ENCODE peak calls at places on chromosomes 1 and 21, in four cellular contexts. P is lower lobe of right lung, D is fibroblast of lung, Y is fibroblast of mammary gland. B is an unnamed sample.

GRCh38 chr1:150995896-150996295 is 10.8 kb downstream of the MINDY1 start:
- DNase-seq in D (peak), Y (peak), P (no peak), B (no peak)

GRCh38 chr21:45048968-45049367 is 25.4 kb upstream of the ADARB1 start:
- DNase-seq in D (peak), Y (no peak), P (no peak), B (no peak)

GRCh38 chr1:15089244-15089992 is 64.1 kb upstream of the TMEM51 start:
- DNase-seq in P (peak), D (no peak), Y (no peak), B (no peak)

GRCh38 chr1:230174765-230175747 is 108.0 kb downstream of the GALNT2 start:
- DNase-seq in D (no peak), Y (no peak), P (no peak), B (no peak)

GRCh38 chr1:31811605-31812004 is 4.2 kb downstream of the SPOCD1 start:
- DNase-seq in P (no peak), D (peak), Y (peak), B (no peak)

GRCh38 chr1:154962238-154962678 is 676 bp upstream of the PYGO2 start:
- DNase-seq in Y (no peak), D (peak), P (peak), B (no peak)

GRCh38 chr1:229981736-229982135 is 85.3 kb upstream of the GALNT2 start:
- DNase-seq in P (no peak), D (no peak), Y (no peak), B (no peak)

GRCh38 chr21:45172408-45172807 is 98.0 kb downstream of the ADARB1 start:
- DNase-seq in Y (no peak), P (no peak), D (no peak), B (no peak)

GRCh38 chr1:24724345-24725208 is 20.7 kb upstream of the CLIC4 start:
- DNase-seq in D (peak), P (no peak), Y (peak), B (no peak)

GRCh38 chr1:18913065-18913502 is 10.7 kb upstream of the ALDH4A1 start:
- DNase-seq in Y (peak), D (peak), P (peak), B (peak)

GRCh38 chr1:201702936-201703335 is 126.0 kb upstream of the IPO9 start:
- DNase-seq in Y (peak), P (no peak), D (peak), B (no peak)

GRCh38 chr1:208036918-208037567 is 126.1 kb upstream of the CD34 start:
- DNase-seq in Y (no peak), P (no peak), D (no peak), B (no peak)

GRCh38 chr1:117368116-117369108 is 1.2 kb downstream of the MAN1A2 start:
- DNase-seq in Y (peak), D (peak), P (no peak), B (no peak)

GRCh38 chr1:66386712-66387111 is 147.2 kb upstream of the SGIP1 start:
- DNase-seq in P (no peak), Y (no peak), D (no peak), B (no peak)

GRCh38 chr1:117077267-117077666 is 17.1 kb downstream of the TTF2 start:
- DNase-seq in P (no peak), Y (peak), D (peak), B (no peak)

GRCh38 chr1:15501208-15502032 is 22.6 kb downstream of the CASP9 start:
- DNase-seq in P (peak), D (peak), Y (peak), B (peak)

GRCh38 chr1:99218572-99218971 is 45.7 kb upstream of the PLPPR4 start:
- DNase-seq in P (no peak), Y (no peak), D (no peak), B (no peak)

GRCh38 chr1:166113031-166113430 is 53.8 kb downstream of the FAM78B start:
- DNase-seq in Y (no peak), P (no peak), D (no peak), B (no peak)

GRCh38 chr1:192559115-192560006 is 16.2 kb upstream of the RGS1 start:
- DNase-seq in P (no peak), Y (peak), D (peak), B (no peak)

GRCh38 chr1:10424034-10424433 is 6.2 kb upstream of the CENPS start:
- DNase-seq in D (peak), P (no peak), Y (peak), B (no peak)

GRCh38 chr1:157139125-157139524 is 930 bp upstream of the ETV3 start:
- DNase-seq in Y (no peak), D (no peak), P (no peak), B (no peak)

GRCh38 chr1:9901148-9902059 is 8.7 kb downstream of the CTNNBIP1 start:
- DNase-seq in P (peak), Y (no peak), D (no peak), B (no peak)

GRCh38 chr1:62407398-62408009 is 29.3 kb upstream of the USP1 start:
- DNase-seq in D (peak), P (no peak), Y (peak), B (no peak)

GRCh38 chr1:2534775-2535387 is 4.8 kb upstream of the HES5 start:
- DNase-seq in Y (peak), D (no peak), P (peak), B (no peak)

GRCh38 chr1:29837306-29837646 is 601.0 kb downstream of the PTPRU start:
- DNase-seq in D (no peak), Y (no peak), P (no peak), B (no peak)

GRCh38 chr1:111778541-111779051 is 22.9 kb downstream of the DDX20 start:
- DNase-seq in D (no peak), P (no peak), Y (no peak), B (no peak)

GRCh38 chr1:207848234-207848633 is 62.7 kb downstream of the CD34 start:
- DNase-seq in Y (peak), P (peak), D (peak), B (peak)

GRCh38 chr1:2587071-2587859 is 688 bp downstream of the PRXL2B start:
- DNase-seq in D (peak), P (no peak), Y (peak), B (no peak)

GRCh38 chr21:27477321-27477720 is 510.4 kb upstream of the ADAMTS5 start:
- DNase-seq in Y (peak), D (peak), P (no peak), B (no peak)

GRCh38 chr1:184822267-184822666 is 67.6 kb upstream of the EDEM3 start:
- DNase-seq in Y (no peak), D (no peak), P (no peak), B (no peak)

GRCh38 chr1:75630004-75630403 is 19.1 kb upstream of the SLC44A5 start:
- DNase-seq in D (no peak), Y (no peak), P (no peak), B (no peak)

GRCh38 chr1:94801919-94802546 is 18.1 kb upstream of the SLC44A3 start:
- DNase-seq in P (peak), D (peak), Y (peak), B (no peak)

GRCh38 chr1:157247005-157247763 is 109.0 kb upstream of the ETV3 start:
- DNase-seq in D (no peak), P (no peak), Y (no peak), B (no peak)

GRCh38 chr1:1058921-1059493 is 15.1 kb downstream of the RNF223 start:
- DNase-seq in P (no peak), D (no peak), Y (no peak), B (no peak)
- TF ChIP-seq CTCF in P (peak), D (no peak), Y (no peak), B (peak)

GRCh38 chr1:211520641-211521040 is 28.7 kb upstream of the RD3 start:
- DNase-seq in D (peak), P (no peak), Y (peak), B (no peak)
- TF ChIP-seq CTCF in D (no peak), P (no peak), Y (peak), B (no peak)

GRCh38 chr1:204529371-204529895 is 13.2 kb downstream of the MDM4 start:
- DNase-seq in P (no peak), Y (no peak), D (no peak), B (no peak)
- TF ChIP-seq CTCF in P (no peak), Y (no peak), D (peak), B (peak)

DNA sequence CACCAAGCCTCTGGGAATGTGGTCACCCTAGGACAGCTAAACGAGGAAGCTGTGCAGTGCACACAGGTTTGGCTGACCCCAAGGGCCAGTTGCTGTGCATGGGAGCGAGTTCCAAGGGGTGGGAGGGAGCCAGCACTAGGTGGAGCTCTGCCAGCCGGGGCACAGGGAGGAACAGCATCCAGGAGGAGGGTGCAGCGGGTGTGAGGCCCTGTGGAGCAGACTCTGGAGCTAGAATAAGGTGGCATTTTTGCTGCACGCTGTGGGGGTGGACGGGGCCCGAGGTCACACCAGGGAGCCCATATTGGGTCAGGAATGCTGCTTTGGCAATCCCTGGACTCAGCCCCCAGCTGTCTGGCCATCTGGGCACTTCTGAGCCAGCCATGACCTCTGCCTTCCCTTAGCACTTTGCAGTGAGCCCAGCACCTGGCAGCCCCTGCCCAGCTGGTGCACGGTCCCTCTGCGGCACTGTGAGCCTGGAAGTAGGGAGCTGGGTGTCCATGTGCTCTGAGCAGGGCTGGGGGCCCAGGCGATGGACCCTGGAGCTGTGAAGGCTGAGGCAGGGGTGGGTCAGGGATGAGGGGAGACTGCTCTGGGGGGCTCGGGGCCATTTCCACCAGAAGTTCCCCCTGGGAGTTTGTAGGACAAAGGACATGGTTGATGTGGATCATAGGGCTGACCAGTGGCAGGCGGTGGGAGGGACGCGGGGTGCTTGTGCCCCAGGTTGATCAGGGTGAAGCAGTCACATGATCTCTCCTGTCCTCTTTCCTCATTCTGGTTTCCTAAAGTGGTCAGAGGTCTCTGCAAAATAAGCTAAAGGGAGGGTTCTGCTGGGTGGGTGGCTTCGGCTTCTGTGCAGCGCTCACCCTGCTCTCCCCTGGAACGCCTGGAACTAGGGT is 8.9 kb downstream of the PDXK start:
- DNase-seq in D (peak), Y (no peak), P (peak), B (no peak)
- TF ChIP-seq CTCF in D (no peak), Y (no peak), P (no peak), B (no peak)

B was measured in CD14-positive monocyte.